ENCODE peak calls at places on chromosomes 1 and 21, in seven cellular contexts. S, Q, N, R, E, D and Y are unnamed samples.

GRCh38 chr1:84278905-84279304 is 22.6 kb upstream of the SAMD13 start:
- DNase-seq in S (no peak), Q (no peak), N (no peak), R (no peak), E (no peak), D (peak; percentile 29), Y (no peak)

GRCh38 chr1:78068681-78069283 is 23.0 kb downstream of the GIPC2 start:
- DNase-seq in S (no peak), Q (no peak), N (no peak), R (no peak), E (no peak), D (no peak), Y (no peak)

GRCh38 chr1:160978510-160978927 is 23.9 kb upstream of the ITLN2 start:
- DNase-seq in S (no peak), Q (no peak), N (no peak), R (no peak), E (peak; percentile 64), D (no peak), Y (no peak)

GRCh38 chr1:163565171-163565570 is 243.4 kb downstream of the NUF2 start:
- DNase-seq in S (no peak), Q (peak; percentile 29), N (no peak), R (no peak), E (no peak), D (no peak), Y (no peak)

GRCh38 chr21:34545079-34545884 is 33.3 kb upstream of the KCNE1 start:
- DNase-seq in S (peak; percentile 98), Q (peak; percentile 68), N (no peak), R (peak; percentile 63), E (no peak), D (peak; percentile 73), Y (peak; percentile 76)

GRCh38 chr1:52057876-52058275 is 1.8 kb downstream of the BTF3L4 start:
- DNase-seq in S (no peak), Q (peak; percentile 28), N (no peak), R (no peak), E (no peak), D (no peak), Y (no peak)

GRCh38 chr1:43315963-43316737 is 15.4 kb downstream of the TIE1 start:
- DNase-seq in S (no peak), Q (no peak), N (peak; percentile 35), R (no peak), E (no peak), D (no peak), Y (no peak)

GRCh38 chr1:173570370-173571030 is 32.4 kb downstream of the SLC9C2 start:
- DNase-seq in S (no peak), Q (no peak), N (no peak), R (no peak), E (no peak), D (no peak), Y (no peak)

GRCh38 chr1:51648180-51649109 is 31.6 kb downstream of the OSBPL9 start:
- DNase-seq in S (no peak), Q (peak; percentile 96), N (no peak), R (no peak), E (no peak), D (peak; percentile 93), Y (no peak)

GRCh38 chr1:175504875-175505555 is 238.4 kb downstream of the TNR start:
- DNase-seq in S (no peak), Q (peak; percentile 34), N (no peak), R (no peak), E (no peak), D (no peak), Y (no peak)

GRCh38 chr1:40059292-40059959 is 18.9 kb downstream of the CAP1 start:
- DNase-seq in S (no peak), Q (peak; percentile 76), N (no peak), R (no peak), E (no peak), D (peak; percentile 70), Y (no peak)

GRCh38 chr1:19685994-19686393 is 21.3 kb downstream of the HTR6 start:
- DNase-seq in S (no peak), Q (no peak), N (no peak), R (no peak), E (no peak), D (no peak), Y (no peak)

GRCh38 chr21:33760641-33761103 is 118.4 kb downstream of the ITSN1 start:
- DNase-seq in S (peak; percentile 92), Q (no peak), N (no peak), R (no peak), E (no peak), D (peak; percentile 86), Y (no peak)

GRCh38 chr1:225883616-225884265 is 1.6 kb upstream of the TMEM63A start:
- DNase-seq in S (no peak), Q (no peak), N (no peak), R (no peak), E (no peak), D (no peak), Y (no peak)

GRCh38 chr1:225882699-225883615 is 777 bp upstream of the TMEM63A start:
- DNase-seq in S (peak; percentile 72), Q (peak; percentile 61), N (peak; percentile 83), R (peak; percentile 36), E (peak; percentile 67), D (peak; percentile 23), Y (no peak)

GRCh38 chr1:225880636-225881035 is 1.5 kb downstream of the TMEM63A start:
- DNase-seq in S (no peak), Q (no peak), N (no peak), R (no peak), E (no peak), D (no peak), Y (no peak)

GRCh38 chr1:225881081-225882007 is 836 bp downstream of the TMEM63A start:
- DNase-seq in S (peak; percentile 7), Q (peak; percentile 79), N (peak; percentile 88), R (no peak), E (peak; percentile 69), D (peak; percentile 60), Y (peak; percentile 78)

DNA sequence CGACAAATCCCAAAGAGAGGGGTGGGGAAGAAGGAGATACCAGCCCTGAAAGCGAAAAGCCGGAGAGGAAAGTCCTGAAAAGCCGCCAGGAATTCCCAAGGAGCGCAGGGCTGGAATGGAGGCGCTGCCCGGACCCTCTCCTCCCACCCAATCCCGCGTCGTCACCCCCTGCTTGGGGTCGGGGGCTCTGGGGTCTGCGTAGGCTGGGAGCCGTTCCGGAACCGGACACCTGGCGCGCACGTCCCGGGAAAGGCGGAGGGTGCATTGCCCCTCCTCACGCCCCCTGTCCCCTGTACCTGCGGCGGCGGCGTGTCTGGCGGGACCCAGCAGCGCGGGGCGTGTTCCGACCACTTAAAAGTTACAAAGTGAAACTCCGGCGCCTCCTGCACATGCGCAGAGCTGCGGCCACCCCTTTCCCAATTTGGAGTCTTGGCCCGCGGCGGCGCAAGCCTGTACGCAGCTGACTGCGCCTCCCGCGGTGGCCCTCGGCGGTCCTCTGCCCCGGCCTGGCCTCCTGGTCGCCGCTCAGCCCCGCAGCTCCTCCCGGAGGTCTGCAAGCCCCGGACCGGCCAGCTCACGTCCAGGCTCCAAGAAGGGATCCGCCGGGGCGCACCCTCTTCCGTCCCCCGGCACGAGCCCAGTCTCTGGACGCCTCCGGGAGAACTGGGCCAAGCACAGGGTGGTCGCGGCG is at the start of gene TMEM63A:
- DNase-seq in S (peak; percentile 86), Q (peak; percentile 93), N (peak; percentile 96), R (peak; percentile 87), E (peak; percentile 96), D (peak; percentile 76), Y (peak; percentile 69)
- H3K27ac ChIP-seq in S (peak within 1 kb of the TSS; percentile 69), Q (peak within 1 kb of the TSS; percentile 67), N (peak within 1 kb of the TSS; percentile 94), R (peak within 1 kb of the TSS; percentile 97), E (peak within 1 kb of the TSS; percentile 85), D (peak within 1 kb of the TSS; percentile 71), Y (peak within 1 kb of the TSS; percentile 87)

GRCh38 chr1:244010599-244011211 is 40.4 kb upstream of the ZBTB18 start:
- DNase-seq in S (no peak), Q (no peak), N (no peak), R (no peak), E (no peak), D (no peak), Y (no peak)

GRCh38 chr1:244011796-244012195 is 39.3 kb upstream of the ZBTB18 start:
- DNase-seq in S (no peak), Q (peak; percentile 22), N (no peak), R (no peak), E (no peak), D (no peak), Y (no peak)

GRCh38 chr1:244013100-244013499 is 38.0 kb upstream of the ZBTB18 start:
- DNase-seq in S (no peak), Q (no peak), N (no peak), R (no peak), E (no peak), D (no peak), Y (no peak)

GRCh38 chr1:244011251-244011650 is 39.8 kb upstream of the ZBTB18 start:
- DNase-seq in S (peak; percentile 11), Q (peak; percentile 3), N (no peak), R (no peak), E (no peak), D (peak; percentile 59), Y (no peak)

DNA sequence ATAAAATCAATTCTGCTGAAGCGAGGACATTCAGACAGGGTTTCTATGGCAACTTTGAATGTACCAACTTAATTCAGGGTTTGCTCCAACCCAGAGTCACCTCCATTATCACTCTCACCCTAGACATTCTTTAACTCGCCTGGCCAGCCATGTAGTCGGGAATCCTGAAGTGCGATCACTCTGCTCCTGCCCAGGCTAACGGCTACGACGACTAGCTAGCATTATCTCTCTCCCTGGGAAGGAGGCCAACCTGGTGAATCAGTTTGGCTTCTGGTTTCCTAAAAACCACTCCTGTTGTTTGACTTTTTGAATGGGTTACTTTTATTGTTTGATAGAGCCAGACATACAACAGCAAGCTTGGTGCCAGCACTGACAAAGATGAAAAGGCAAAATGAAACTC is 38.9 kb upstream of the ZBTB18 start:
- DNase-seq in S (peak; percentile 42), Q (peak; percentile 75), N (no peak), R (no peak), E (peak; percentile 35), D (peak; percentile 78), Y (no peak)
- H3K4me3 ChIP-seq in S (peak overlapping the region; percentile 16), Q (no peak overlapping the region), N (no peak overlapping the region), R (peak overlapping the region; percentile 48), E (no peak overlapping the region), D (no peak overlapping the region), Y (no peak overlapping the region)

GRCh38 chr1:183038913-183039312 is 15.7 kb downstream of the LAMC1 start:
- DNase-seq in S (no peak), Q (no peak), N (no peak), R (no peak), E (no peak), D (no peak), Y (no peak)
- H3K27ac ChIP-seq in S (peak overlapping the region; percentile 88), Q (no peak overlapping the region), N (peak overlapping the region; percentile 61), R (no peak overlapping the region), E (no peak overlapping the region), D (no peak overlapping the region), Y (peak overlapping the region; percentile 1)

GRCh38 chr1:29119365-29119929 is 4.3 kb downstream of the TMEM200B start:
- DNase-seq in S (no peak), Q (no peak), N (no peak), R (no peak), E (peak; percentile 56), D (peak; percentile 7), Y (no peak)
- H3K4me3 ChIP-seq in S (no peak overlapping the region), Q (no peak overlapping the region), N (no peak overlapping the region), R (no peak overlapping the region), E (no peak overlapping the region), D (no peak overlapping the region), Y (no peak overlapping the region)

DNA sequence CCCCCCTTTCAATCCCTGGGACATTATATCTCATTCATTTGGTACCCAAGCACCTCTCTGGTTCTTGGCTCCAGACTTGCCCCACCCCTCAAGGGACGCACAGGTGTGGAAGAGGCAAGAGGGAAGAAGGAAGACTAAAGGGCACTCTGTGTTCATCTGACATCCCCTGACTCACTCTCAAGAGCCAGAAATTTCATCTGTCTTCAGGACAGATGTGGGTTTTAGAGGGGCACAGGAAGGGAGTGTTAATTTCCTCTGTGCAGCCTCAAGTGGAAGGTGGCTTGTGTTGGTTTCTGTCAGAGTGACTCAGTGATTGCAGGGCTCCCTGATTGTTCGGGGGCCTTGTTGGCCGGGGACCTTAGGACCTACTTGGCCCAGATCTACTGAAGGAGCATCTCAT is 2.4 kb downstream of the C2CD4D start:
- DNase-seq in S (no peak), Q (no peak), N (no peak), R (no peak), E (no peak), D (no peak), Y (no peak)
- H3K27ac ChIP-seq in S (no peak overlapping the region), Q (no peak overlapping the region), N (no peak overlapping the region), R (no peak overlapping the region), E (no peak overlapping the region), D (no peak overlapping the region), Y (no peak overlapping the region)